ENCODE peak calls at places on chromosomes 11 and 22, in eight cellular contexts. G is body of pancreas, O is A549, E is GM12865, P is neural progenitor cell, Q is cardiac muscle cell, R is HL-60, A is AG10803. F is an unnamed sample.

GRCh38 chr11:126336646-126337045 is 18.8 kb upstream of the ST3GAL4 start:
- DNase-seq in A (no peak), O (no peak), G (no peak), P (no peak), E (no peak), Q (peak), R (peak), F (no peak)

GRCh38 chr11:128508785-128509518 is 78.4 kb downstream of the ETS1 start:
- DNase-seq in A (peak), E (no peak), R (no peak), G (no peak), Q (no peak), P (no peak), O (peak), F (peak)

GRCh38 chr11:36564376-36565032 is 3.3 kb upstream of the RAG1 start:
- DNase-seq in A (peak), R (peak), G (peak), Q (peak), E (peak), O (peak), P (peak), F (peak)

GRCh38 chr11:100459791-100460190 is 227.3 kb upstream of the ARHGAP42 start:
- DNase-seq in A (no peak), P (no peak), R (no peak), O (no peak), E (no peak), Q (no peak), G (no peak), F (no peak)

GRCh38 chr11:57426439-57426753 is 525 bp downstream of the SLC43A3 start:
- DNase-seq in P (no peak), G (peak), A (no peak), R (no peak), E (peak), O (no peak), Q (no peak), F (no peak)

GRCh38 chr11:123682976-123683375 is 28.6 kb upstream of the SCN3B start:
- DNase-seq in P (no peak), A (no peak), G (no peak), R (no peak), E (no peak), O (no peak), Q (no peak), F (no peak)

GRCh38 chr11:125344846-125345705 is 151.0 kb downstream of the FEZ1 start:
- DNase-seq in Q (no peak), G (no peak), E (no peak), O (no peak), A (no peak), R (no peak), P (no peak), F (no peak)

GRCh38 chr11:74462009-74462408 is 5.3 kb downstream of the KCNE3 start:
- DNase-seq in O (no peak), E (no peak), R (peak), Q (peak), P (peak), G (peak), A (peak), F (peak)

GRCh38 chr22:44425356-44425755 is 72.7 kb downstream of the RTL6 start:
- DNase-seq in G (no peak), P (no peak), O (no peak), E (no peak), A (no peak), R (no peak), Q (peak), F (no peak)

GRCh38 chr11:118608268-118609214 is 1.1 kb downstream of the PHLDB1 start:
- DNase-seq in R (peak), G (peak), O (peak), P (peak), Q (peak), E (peak), A (peak), F (peak)

GRCh38 chr11:63698976-63699733 is 17.9 kb downstream of the RTN3 start:
- DNase-seq in E (no peak), G (no peak), R (no peak), A (no peak), P (peak), O (no peak), Q (peak), F (no peak)

GRCh38 chr11:45917286-45917622 is 423 bp downstream of the PEX16 start:
- DNase-seq in O (no peak), Q (no peak), P (no peak), E (peak), A (no peak), G (no peak), R (no peak), F (no peak)

GRCh38 chr11:122743949-122744876 is 88.7 kb downstream of the UBASH3B start:
- DNase-seq in E (peak), Q (no peak), P (no peak), R (peak), O (no peak), A (peak), G (no peak), F (no peak)

GRCh38 chr11:86804871-86805415 is 4.6 kb downstream of the PRSS23 start:
- DNase-seq in E (no peak), P (no peak), A (no peak), R (no peak), Q (peak), G (no peak), O (no peak), F (peak)

GRCh38 chr22:19631899-19632670 is 82.2 kb upstream of the SEPTIN5 start:
- DNase-seq in R (peak), G (peak), O (peak), A (peak), P (peak), Q (peak), E (peak), F (peak)

GRCh38 chr11:118614511-118614910 is 7.1 kb downstream of the PHLDB1 start:
- DNase-seq in P (no peak), R (no peak), E (no peak), Q (no peak), O (no peak), A (no peak), G (no peak), F (no peak)

GRCh38 chr11:10263929-10264328 is 30.1 kb downstream of the SBF2 start:
- DNase-seq in G (no peak), A (peak), E (no peak), P (no peak), R (no peak), Q (peak), O (no peak), F (peak)

GRCh38 chr11:64747961-64748715 is 4.2 kb upstream of the RASGRP2 start:
- DNase-seq in A (peak), E (no peak), G (no peak), R (no peak), Q (peak), O (no peak), P (no peak), F (peak)

GRCh38 chr11:134823970-134824369 is 411.9 kb upstream of the B3GAT1 start:
- DNase-seq in O (no peak), P (no peak), E (no peak), Q (no peak), G (no peak), A (no peak), R (no peak), F (no peak)

GRCh38 chr11:133078591-133079179 is 453.6 kb downstream of the OPCML start:
- DNase-seq in A (peak), Q (peak), O (peak), G (peak), P (peak), E (peak), R (peak), F (peak)

DNA sequence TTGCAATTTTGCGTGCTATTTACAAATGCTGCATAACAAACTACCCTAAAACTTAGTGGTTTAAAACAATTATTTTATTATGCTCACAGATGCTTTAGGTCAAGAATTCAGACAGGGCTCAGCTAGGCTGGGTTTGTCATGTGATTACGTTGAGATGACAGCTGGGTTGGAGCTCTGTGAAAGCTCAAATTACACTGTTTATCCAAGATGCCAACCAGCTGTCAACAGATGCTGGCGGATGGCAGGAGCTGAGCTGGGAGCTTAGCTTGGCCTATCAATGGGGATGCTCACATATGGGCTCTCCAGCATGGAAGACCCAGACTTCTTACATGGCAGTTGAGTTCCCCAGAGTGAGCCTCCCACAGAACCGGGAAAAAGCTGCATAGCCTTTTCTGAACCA is 62.7 kb downstream of the STK33 start:
- DNase-seq in O (no peak), E (no peak), A (no peak), P (peak), R (no peak), Q (peak), G (no peak), F (peak)
- H3K4me3 ChIP-seq in O (no peak), E (no peak), A (no peak), P (no peak), R (no peak), Q (no peak), G (no peak), F (no peak)

GRCh38 chr11:103610435-103610834 is 426.0 kb upstream of the DDI1 start:
- DNase-seq in Q (no peak), P (no peak), A (no peak), G (no peak), E (no peak), O (no peak), R (no peak), F (peak)

GRCh38 chr11:103604310-103604709 is 432.1 kb upstream of the DDI1 start:
- DNase-seq in G (no peak), Q (no peak), O (no peak), A (no peak), P (no peak), R (no peak), E (no peak), F (no peak)

GRCh38 chr11:103608566-103608965 is 427.9 kb upstream of the DDI1 start:
- DNase-seq in P (no peak), R (no peak), G (no peak), A (peak), Q (no peak), O (no peak), E (no peak), F (peak)

GRCh38 chr11:103609117-103610066 is 427.0 kb upstream of the DDI1 start:
- DNase-seq in A (peak), R (no peak), O (peak), Q (peak), P (no peak), G (no peak), E (no peak), F (peak)
- TF ChIP-seq CTCF in A (peak), R (no peak), O (no peak), Q (peak), P (peak), G (no peak), E (peak), F (peak)

GRCh38 chr22:37282385-37282677 is at the start of gene CYTH4:
- DNase-seq in O (no peak), E (peak), R (peak), A (no peak), P (no peak), G (peak), Q (no peak), F (no peak)

GRCh38 chr22:37284807-37285355 is 2.6 kb downstream of the CYTH4 start:
- DNase-seq in Q (no peak), O (no peak), A (no peak), R (peak), E (peak), G (peak), P (no peak), F (no peak)

GRCh38 chr22:37284126-37284806 is 2.0 kb downstream of the CYTH4 start:
- DNase-seq in R (no peak), G (no peak), A (no peak), E (no peak), P (no peak), Q (no peak), O (no peak), F (no peak)

GRCh38 chr22:37281646-37282384 is 493 bp upstream of the CYTH4 start:
- DNase-seq in R (no peak), G (no peak), A (no peak), O (no peak), E (no peak), Q (no peak), P (no peak), F (no peak)

DNA sequence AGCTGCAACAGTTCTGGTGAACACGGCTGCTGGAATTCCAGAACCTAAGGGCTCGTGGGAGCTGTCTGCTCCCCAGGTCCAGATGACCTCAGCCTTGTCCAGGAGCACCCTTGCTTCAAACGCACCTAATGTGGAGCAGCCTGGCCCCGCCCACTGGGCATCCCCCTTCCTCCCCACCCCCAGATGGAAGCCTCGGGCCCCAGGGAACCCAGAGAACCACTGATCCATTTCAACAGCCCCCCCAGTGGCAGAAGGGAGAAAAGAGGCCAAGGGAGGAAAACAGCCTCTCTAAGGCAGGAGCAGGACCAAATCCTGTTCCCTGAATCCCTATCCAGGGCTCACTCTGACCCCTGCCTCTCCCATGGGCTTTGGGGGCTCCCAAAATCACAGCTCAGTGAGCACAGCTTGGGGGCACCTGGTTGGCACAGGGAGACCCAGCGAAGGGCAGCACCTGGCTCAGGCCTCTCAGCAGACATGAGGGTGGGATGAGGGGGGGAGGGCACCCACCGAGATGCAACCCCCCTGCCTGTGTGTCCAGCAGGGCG is 1.2 kb downstream of the CYTH4 start:
- DNase-seq in Q (no peak), E (no peak), P (no peak), A (no peak), O (no peak), G (no peak), R (no peak), F (no peak)
- H3K4me3 ChIP-seq in Q (no peak), E (peak), P (no peak), A (no peak), O (no peak), G (peak), R (peak), F (no peak)

GRCh38 chr11:69799582-69799981 is 19.6 kb downstream of the FGF3 start:
- DNase-seq in R (no peak), P (peak), Q (peak), A (no peak), O (peak), G (no peak), E (peak), F (peak)

GRCh38 chr11:69797737-69798528 is 21.3 kb downstream of the FGF3 start:
- DNase-seq in O (no peak), E (no peak), R (no peak), G (no peak), A (no peak), Q (no peak), P (no peak), F (no peak)

GRCh38 chr11:69799097-69799496 is 20.1 kb downstream of the FGF3 start:
- DNase-seq in O (no peak), R (no peak), G (no peak), E (no peak), P (no peak), Q (no peak), A (no peak), F (no peak)

GRCh38 chr11:69796063-69796462 is 20.9 kb upstream of the FGF4 start:
- DNase-seq in O (no peak), A (no peak), G (no peak), R (no peak), Q (no peak), P (no peak), E (no peak), F (no peak)

GRCh38 chr11:69797156-69797555 is 22.0 kb upstream of the FGF4 start:
- DNase-seq in R (no peak), E (no peak), Q (no peak), P (no peak), A (no peak), G (no peak), O (peak), F (no peak)
- TF ChIP-seq CTCF in R (no peak), E (no peak), Q (no peak), P (peak), A (no peak), G (no peak), O (no peak), F (no peak)

GRCh38 chr11:130710442-130711101 is 205.7 kb downstream of the SNX19 start:
- DNase-seq in E (peak), O (no peak), G (no peak), R (no peak), A (no peak), Q (no peak), P (no peak), F (peak)

GRCh38 chr11:130715085-130715932 is 201.0 kb downstream of the SNX19 start:
- DNase-seq in O (no peak), E (no peak), A (no peak), P (no peak), Q (no peak), R (no peak), G (no peak), F (no peak)

GRCh38 chr11:130711193-130711592 is 205.1 kb downstream of the SNX19 start:
- DNase-seq in O (no peak), P (no peak), G (no peak), Q (no peak), A (no peak), R (no peak), E (no peak), F (no peak)

GRCh38 chr11:130710022-130710421 is 206.3 kb downstream of the SNX19 start:
- DNase-seq in R (no peak), E (no peak), Q (no peak), O (no peak), P (no peak), G (no peak), A (no peak), F (no peak)

GRCh38 chr11:130712480-130712879 is 203.8 kb downstream of the SNX19 start:
- DNase-seq in O (no peak), Q (no peak), G (no peak), A (no peak), E (no peak), R (no peak), P (no peak), F (no peak)
- H3K4me3 ChIP-seq in O (no peak), Q (no peak), G (no peak), A (no peak), E (no peak), R (no peak), P (no peak), F (no peak)

GRCh38 chr11:39724404-39724803 is 1735.0 kb downstream of the LRRC4C start:
- DNase-seq in P (no peak), G (no peak), R (no peak), Q (no peak), A (no peak), E (no peak), O (no peak), F (no peak)
- TF ChIP-seq CTCF in P (peak), G (no peak), R (no peak), Q (no peak), A (no peak), E (no peak), O (no peak), F (no peak)

DNA sequence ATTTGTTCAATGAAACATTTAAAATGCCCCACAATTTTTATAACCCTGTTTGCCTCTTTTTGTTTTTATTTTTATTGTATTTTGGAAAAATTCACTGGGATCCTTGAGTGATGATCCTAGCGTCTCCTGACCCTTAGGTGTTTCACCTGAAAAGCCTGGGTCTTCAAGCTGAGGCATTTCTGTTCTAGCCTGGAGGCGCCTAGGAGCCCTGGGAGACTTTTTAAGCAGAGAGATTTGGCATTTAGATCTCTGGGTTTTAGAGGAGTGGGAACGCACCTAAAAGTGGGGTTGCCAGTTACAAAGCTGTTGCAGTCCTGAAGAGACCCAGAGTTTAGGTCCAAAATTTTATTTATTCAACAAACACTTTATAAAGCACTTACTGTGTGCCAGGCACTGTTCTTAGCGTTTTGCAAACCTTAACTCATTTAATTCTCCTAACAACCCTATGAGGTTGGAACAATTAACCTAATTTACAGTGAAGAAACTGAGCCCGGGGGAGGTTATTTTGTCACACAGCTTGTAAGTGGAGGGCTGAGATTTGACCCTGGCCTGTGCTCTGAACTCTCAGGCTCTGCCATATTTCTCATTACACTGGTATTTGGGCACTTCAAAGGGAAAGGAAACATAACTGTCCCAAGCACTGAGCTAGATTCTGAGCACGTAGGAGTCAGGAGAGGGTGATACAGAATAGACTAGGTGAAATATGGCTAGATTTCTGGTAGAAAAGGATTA is 834 bp upstream of the FADS1 start:
- DNase-seq in G (no peak), Q (no peak), A (no peak), E (no peak), P (no peak), O (no peak), R (no peak), F (no peak)
- H3K4me3 ChIP-seq in G (no peak), Q (peak), A (peak), E (peak), P (peak), O (peak), R (peak), F (peak)

GRCh38 chr22:31083377-31083768 is 2.3 kb downstream of the SMTN start:
- DNase-seq in Q (no peak), P (no peak), E (no peak), O (no peak), A (no peak), G (peak), R (no peak), F (no peak)
- TF ChIP-seq CTCF in Q (no peak), P (no peak), E (no peak), O (no peak), A (no peak), G (no peak), R (no peak), F (no peak)

F was measured in fibroblast of mammary gland.